ENCODE peak calls at places on chromosomes 4 and X, in ten cellular contexts. M, N, C, B, G, W, L, U, S and E are unnamed samples.
A peak's percentile ranks its signal among the peaks of the same experiment; 100 is the strongest.

GRCh38 chrX:135416546-135416945 is 5.2 kb upstream of the SMIM10L2A start:
- DNase-seq in M (no peak), N (no peak), C (no peak), B (no peak), G (no peak), W (no peak), L (no peak), U (no peak), S (no peak), E (no peak)

GRCh38 chrX:74249963-74250362 is 54.0 kb upstream of the ZCCHC13 start:
- DNase-seq in M (no peak), N (no peak), C (no peak), B (no peak), G (peak; percentile 55), W (no peak), L (no peak), U (no peak), S (peak; percentile 74), E (no peak)

GRCh38 chr4:21697583-21697982 is 251.0 kb downstream of the KCNIP4 start:
- DNase-seq in M (peak; percentile 27), N (no peak), C (no peak), B (no peak), G (peak; percentile 62), W (no peak), L (peak; percentile 3), U (no peak), S (peak; percentile 77), E (no peak)

GRCh38 chr4:145812902-145813301 is 125.7 kb downstream of the ZNF827 start:
- DNase-seq in M (no peak), N (peak; percentile 16), C (no peak), B (no peak), G (no peak), W (no peak), L (peak; percentile 93), U (no peak), S (no peak), E (no peak)

GRCh38 chr4:142030010-142030409 is 393.6 kb downstream of the IL15 start:
- DNase-seq in M (no peak), N (no peak), C (no peak), B (no peak), G (peak; percentile 40), W (no peak), L (no peak), U (no peak), S (no peak), E (no peak)

GRCh38 chr4:107931775-107932321 is 499 bp downstream of the CYP2U1 start:
- DNase-seq in M (peak; percentile 73), N (no peak), C (peak; percentile 43), B (no peak), G (no peak), W (no peak), L (no peak), U (peak; percentile 18), S (peak; percentile 22), E (peak; percentile 25)

GRCh38 chr4:118313098-118313497 is 39.7 kb downstream of the PRSS12 start:
- DNase-seq in M (no peak), N (no peak), C (no peak), B (no peak), G (no peak), W (peak; percentile 49), L (no peak), U (no peak), S (peak; percentile 53), E (no peak)

GRCh38 chr4:55036405-55036804 is 89.0 kb downstream of the KDR start:
- DNase-seq in M (no peak), N (no peak), C (no peak), B (no peak), G (no peak), W (no peak), L (no peak), U (no peak), S (peak; percentile 17), E (no peak)

GRCh38 chr4:123995939-123996338 is 599.3 kb downstream of the SPRY1 start:
- DNase-seq in M (no peak), N (no peak), C (no peak), B (peak; percentile 46), G (no peak), W (peak; percentile 88), L (no peak), U (no peak), S (no peak), E (no peak)

GRCh38 chr4:141636771-141637460 is 533 bp downstream of the IL15 start:
- DNase-seq in M (peak; percentile 80), N (peak; percentile 54), C (peak; percentile 47), B (no peak), G (peak; percentile 75), W (peak; percentile 64), L (peak; percentile 18), U (peak; percentile 29), S (peak; percentile 65), E (no peak)

GRCh38 chr4:41318839-41319530 is 62.3 kb downstream of the UCHL1 start:
- DNase-seq in M (no peak), N (peak; percentile 29), C (no peak), B (no peak), G (peak; percentile 91), W (no peak), L (no peak), U (no peak), S (no peak), E (no peak)

GRCh38 chrX:120677017-120677652 is 47.3 kb upstream of the C1GALT1C1 start:
- DNase-seq in M (no peak), N (no peak), C (no peak), B (no peak), G (no peak), W (no peak), L (no peak), U (no peak), S (no peak), E (no peak)

GRCh38 chr4:150160473-150160872 is 82.2 kb downstream of the DCLK2 start:
- DNase-seq in M (no peak), N (no peak), C (no peak), B (no peak), G (no peak), W (no peak), L (no peak), U (no peak), S (no peak), E (no peak)

GRCh38 chrX:54560411-54560810 is 30.4 kb downstream of the GNL3L start:
- DNase-seq in M (no peak), N (no peak), C (no peak), B (no peak), G (no peak), W (no peak), L (no peak), U (no peak), S (no peak), E (no peak)

DNA sequence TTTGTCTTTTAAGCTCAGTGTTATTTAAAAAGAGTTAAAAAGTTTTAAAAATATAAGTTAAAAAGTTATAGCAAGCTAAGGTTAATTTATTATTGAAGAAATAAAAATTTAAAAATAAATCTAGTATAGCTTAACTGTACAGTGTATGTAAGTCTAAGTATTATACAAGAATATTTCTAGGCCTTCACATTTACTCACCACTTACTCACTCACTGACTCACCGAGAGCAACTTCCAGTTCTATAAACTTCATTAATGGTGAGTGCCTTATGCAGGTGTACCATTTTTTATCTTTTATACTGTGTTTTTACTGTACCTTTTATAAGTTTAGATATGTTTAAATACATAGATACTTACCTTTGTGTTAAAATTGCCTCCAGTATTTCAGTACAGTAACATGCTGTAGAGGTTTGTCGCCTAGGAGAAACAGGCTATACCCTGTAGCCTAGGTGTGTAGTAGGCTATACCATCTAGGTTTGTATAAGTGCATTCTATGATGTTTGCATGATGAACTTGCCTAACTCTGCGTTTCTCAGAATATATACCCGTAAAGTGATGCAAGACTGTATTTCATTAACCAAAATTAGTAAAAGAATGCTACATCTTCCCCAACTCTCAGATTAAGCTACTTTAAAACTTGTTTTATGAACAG is 202.9 kb downstream of the CFAP299 start:
- DNase-seq in M (no peak), N (no peak), C (no peak), B (no peak), G (no peak), W (peak; percentile 85), L (no peak), U (no peak), S (no peak), E (no peak)
- H3K27ac ChIP-seq in M (no peak overlapping the region), N (no peak overlapping the region), C (no peak overlapping the region), B (no peak overlapping the region), G (no peak overlapping the region), W (no peak overlapping the region), L (no peak overlapping the region), U (no peak overlapping the region), S (no peak overlapping the region), E (no peak overlapping the region)

DNA sequence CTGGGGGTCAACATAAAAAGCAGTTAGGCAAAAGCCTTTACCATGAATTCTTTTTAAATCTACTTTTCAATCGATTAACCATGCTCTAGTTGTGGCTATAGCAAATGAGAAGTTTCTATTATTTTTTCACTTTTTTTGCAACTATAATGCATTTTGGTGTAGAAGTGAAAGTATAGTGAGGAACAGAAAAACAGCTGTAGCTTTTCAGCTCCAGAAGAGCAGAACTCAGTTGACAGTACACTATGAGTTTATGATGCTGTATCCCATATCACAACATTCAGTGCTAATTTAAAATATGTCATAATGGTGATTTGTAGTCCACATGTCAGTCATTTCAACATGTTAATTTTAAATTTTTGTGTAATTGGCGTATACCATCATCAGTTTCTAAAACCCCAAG is 8.7 kb upstream of the MUC7 start:
- DNase-seq in M (no peak), N (no peak), C (no peak), B (no peak), G (no peak), W (no peak), L (no peak), U (no peak), S (no peak), E (no peak)
- H3K27ac ChIP-seq in M (no peak overlapping the region), N (no peak overlapping the region), C (no peak overlapping the region), B (no peak overlapping the region), G (no peak overlapping the region), W (no peak overlapping the region), L (no peak overlapping the region), U (no peak overlapping the region), S (no peak overlapping the region), E (no peak overlapping the region)

DNA sequence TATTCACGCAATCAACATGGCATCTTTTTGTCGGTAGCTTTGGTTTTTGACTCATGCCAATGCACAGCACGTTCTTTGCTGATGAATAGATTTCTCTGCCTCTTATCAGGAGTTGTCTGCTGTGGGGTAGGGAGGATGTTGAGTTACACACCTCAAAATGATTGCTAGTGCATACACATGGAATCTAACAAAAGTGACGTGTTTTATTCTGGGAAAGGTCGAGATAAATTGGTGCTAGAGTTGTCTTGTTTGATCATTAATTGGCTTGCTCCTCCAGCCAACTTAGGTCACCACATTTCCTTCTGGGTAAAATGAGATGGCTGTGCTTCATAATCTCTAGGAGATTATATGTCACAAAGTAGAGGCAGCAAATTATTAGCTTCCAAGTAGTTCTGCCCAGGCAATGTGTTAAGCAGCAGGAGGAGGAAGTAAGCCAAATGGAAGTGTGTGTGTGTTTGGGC is 3.9 kb downstream of the RAB9A start:
- DNase-seq in M (no peak), N (no peak), C (no peak), B (no peak), G (no peak), W (no peak), L (peak; percentile 31), U (no peak), S (no peak), E (no peak)
- H3K27ac ChIP-seq in M (no peak overlapping the region), N (no peak overlapping the region), C (no peak overlapping the region), B (no peak overlapping the region), G (peak overlapping the region; percentile 68), W (no peak overlapping the region), L (peak overlapping the region; percentile 73), U (peak overlapping the region; percentile 16), S (peak overlapping the region; percentile 59), E (peak overlapping the region; percentile 10)

DNA sequence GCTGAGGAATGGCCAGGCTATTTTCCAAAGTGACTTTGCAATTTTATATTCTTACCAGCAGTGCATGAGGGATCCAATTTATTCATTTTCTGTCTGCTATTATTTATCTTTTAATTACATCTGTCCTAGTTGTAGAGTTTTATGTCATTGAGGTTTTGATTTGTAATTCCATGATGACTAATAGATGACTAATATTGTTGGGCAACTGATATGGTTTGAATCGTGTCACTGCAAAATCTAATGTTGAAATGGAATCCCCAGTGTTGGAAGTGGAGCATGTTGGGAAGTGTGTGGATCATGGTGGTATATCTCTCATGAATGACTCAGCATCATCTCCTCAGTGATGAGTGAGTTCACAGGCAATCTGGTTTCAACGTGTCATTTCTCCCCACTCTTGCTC is 201.5 kb downstream of the TBX22 start:
- DNase-seq in M (no peak), N (peak; percentile 0), C (no peak), B (no peak), G (no peak), W (no peak), L (no peak), U (no peak), S (no peak), E (no peak)
- H3K27ac ChIP-seq in M (no peak overlapping the region), N (peak overlapping the region; percentile 39), C (no peak overlapping the region), B (no peak overlapping the region), G (no peak overlapping the region), W (no peak overlapping the region), L (no peak overlapping the region), U (no peak overlapping the region), S (no peak overlapping the region), E (no peak overlapping the region)